ENCODE peak calls at places on chromosomes 13 and 19, in five cellular contexts. One of them, this sample, is unnamed.

GRCh38 chr19:53196777-53197396 is 3.7 kb upstream of the ZNF665 start:
- DNase-seq in CD8-positive, alpha-beta T cell: peak; percentile 96
- DNase-seq in psoas muscle: peak; percentile 99
- DNase-seq in brain microvascular endothelial cell: peak; percentile 90
- DNase-seq in cardiac muscle cell: peak; percentile 98
- DNase-seq in this sample: peak; percentile 76

GRCh38 chr13:77372275-77372674 is 45.4 kb upstream of the MYCBP2 start:
- DNase-seq in CD8-positive, alpha-beta T cell: no peak
- DNase-seq in psoas muscle: no peak
- DNase-seq in brain microvascular endothelial cell: no peak
- DNase-seq in cardiac muscle cell: no peak
- DNase-seq in this sample: no peak

GRCh38 chr19:10612515-10613119 is 12.7 kb upstream of the SLC44A2 start:
- DNase-seq in CD8-positive, alpha-beta T cell: no peak
- DNase-seq in psoas muscle: peak; percentile 76
- DNase-seq in brain microvascular endothelial cell: no peak
- DNase-seq in cardiac muscle cell: no peak
- DNase-seq in this sample: peak; percentile 64

GRCh38 chr19:4557971-4558941 is 1.2 kb downstream of the SEMA6B start:
- DNase-seq in CD8-positive, alpha-beta T cell: peak; percentile 48
- DNase-seq in psoas muscle: no peak
- DNase-seq in brain microvascular endothelial cell: no peak
- DNase-seq in cardiac muscle cell: peak; percentile 50
- DNase-seq in this sample: no peak

GRCh38 chr19:45526143-45526542 is 18.9 kb downstream of the VASP start:
- DNase-seq in CD8-positive, alpha-beta T cell: no peak
- DNase-seq in psoas muscle: peak; percentile 71
- DNase-seq in brain microvascular endothelial cell: peak; percentile 53
- DNase-seq in cardiac muscle cell: peak; percentile 86
- DNase-seq in this sample: peak; percentile 57

GRCh38 chr13:72853000-72853399 is 71.1 kb downstream of the PIBF1 start:
- DNase-seq in CD8-positive, alpha-beta T cell: no peak
- DNase-seq in psoas muscle: no peak
- DNase-seq in brain microvascular endothelial cell: no peak
- DNase-seq in cardiac muscle cell: no peak
- DNase-seq in this sample: no peak

GRCh38 chr19:53576941-53577653 is 39.2 kb downstream of the ZNF331 start:
- DNase-seq in CD8-positive, alpha-beta T cell: no peak
- DNase-seq in psoas muscle: no peak
- DNase-seq in brain microvascular endothelial cell: no peak
- DNase-seq in cardiac muscle cell: no peak
- DNase-seq in this sample: no peak

GRCh38 chr13:67520886-67521285 is 290.8 kb upstream of the PCDH9 start:
- DNase-seq in CD8-positive, alpha-beta T cell: no peak
- DNase-seq in psoas muscle: no peak
- DNase-seq in brain microvascular endothelial cell: no peak
- DNase-seq in cardiac muscle cell: no peak
- DNase-seq in this sample: no peak

GRCh38 chr19:18733196-18733647 is 49.7 kb downstream of the CRTC1 start:
- DNase-seq in CD8-positive, alpha-beta T cell: no peak
- DNase-seq in psoas muscle: peak; percentile 46
- DNase-seq in brain microvascular endothelial cell: peak; percentile 34
- DNase-seq in cardiac muscle cell: no peak
- DNase-seq in this sample: no peak

GRCh38 chr19:38900220-38900629 is 456 bp downstream of the NFKBIB start:
- DNase-seq in CD8-positive, alpha-beta T cell: no peak
- DNase-seq in psoas muscle: no peak
- DNase-seq in brain microvascular endothelial cell: no peak
- DNase-seq in cardiac muscle cell: no peak
- DNase-seq in this sample: no peak

GRCh38 chr13:90906554-90906953 is 440.9 kb upstream of the MIR17HG start:
- DNase-seq in CD8-positive, alpha-beta T cell: no peak
- DNase-seq in psoas muscle: no peak
- DNase-seq in brain microvascular endothelial cell: no peak
- DNase-seq in cardiac muscle cell: no peak
- DNase-seq in this sample: no peak
- H3K36me3 ChIP-seq in CD8-positive, alpha-beta T cell: no peaks in the 10 kb centered on the region
- H3K36me3 ChIP-seq in psoas muscle: no peaks in the 10 kb centered on the region
- H3K36me3 ChIP-seq in brain microvascular endothelial cell: no peaks in the 10 kb centered on the region
- H3K36me3 ChIP-seq in cardiac muscle cell: no peaks in the 10 kb centered on the region
- H3K36me3 ChIP-seq in this sample: no peaks in the 10 kb centered on the region

GRCh38 chr19:36113895-36114762 is 546 bp downstream of the POLR2I start:
- DNase-seq in CD8-positive, alpha-beta T cell: no peak
- DNase-seq in psoas muscle: peak; percentile 33
- DNase-seq in brain microvascular endothelial cell: peak; percentile 15
- DNase-seq in cardiac muscle cell: peak; percentile 18
- DNase-seq in this sample: no peak

GRCh38 chr19:36114763-36115452 is at the start of gene POLR2I:
- DNase-seq in CD8-positive, alpha-beta T cell: peak; percentile 99
- DNase-seq in psoas muscle: peak; percentile 99
- DNase-seq in brain microvascular endothelial cell: peak; percentile 100
- DNase-seq in cardiac muscle cell: peak; percentile 100
- DNase-seq in this sample: peak; percentile 99

GRCh38 chr19:36113425-36113824 is 1.2 kb downstream of the POLR2I start:
- DNase-seq in CD8-positive, alpha-beta T cell: no peak
- DNase-seq in psoas muscle: no peak
- DNase-seq in brain microvascular endothelial cell: no peak
- DNase-seq in cardiac muscle cell: no peak
- DNase-seq in this sample: no peak

GRCh38 chr19:36116344-36116637 is 1.0 kb downstream of the TBCB start:
- DNase-seq in CD8-positive, alpha-beta T cell: no peak
- DNase-seq in psoas muscle: no peak
- DNase-seq in brain microvascular endothelial cell: no peak
- DNase-seq in cardiac muscle cell: no peak
- DNase-seq in this sample: no peak

DNA sequence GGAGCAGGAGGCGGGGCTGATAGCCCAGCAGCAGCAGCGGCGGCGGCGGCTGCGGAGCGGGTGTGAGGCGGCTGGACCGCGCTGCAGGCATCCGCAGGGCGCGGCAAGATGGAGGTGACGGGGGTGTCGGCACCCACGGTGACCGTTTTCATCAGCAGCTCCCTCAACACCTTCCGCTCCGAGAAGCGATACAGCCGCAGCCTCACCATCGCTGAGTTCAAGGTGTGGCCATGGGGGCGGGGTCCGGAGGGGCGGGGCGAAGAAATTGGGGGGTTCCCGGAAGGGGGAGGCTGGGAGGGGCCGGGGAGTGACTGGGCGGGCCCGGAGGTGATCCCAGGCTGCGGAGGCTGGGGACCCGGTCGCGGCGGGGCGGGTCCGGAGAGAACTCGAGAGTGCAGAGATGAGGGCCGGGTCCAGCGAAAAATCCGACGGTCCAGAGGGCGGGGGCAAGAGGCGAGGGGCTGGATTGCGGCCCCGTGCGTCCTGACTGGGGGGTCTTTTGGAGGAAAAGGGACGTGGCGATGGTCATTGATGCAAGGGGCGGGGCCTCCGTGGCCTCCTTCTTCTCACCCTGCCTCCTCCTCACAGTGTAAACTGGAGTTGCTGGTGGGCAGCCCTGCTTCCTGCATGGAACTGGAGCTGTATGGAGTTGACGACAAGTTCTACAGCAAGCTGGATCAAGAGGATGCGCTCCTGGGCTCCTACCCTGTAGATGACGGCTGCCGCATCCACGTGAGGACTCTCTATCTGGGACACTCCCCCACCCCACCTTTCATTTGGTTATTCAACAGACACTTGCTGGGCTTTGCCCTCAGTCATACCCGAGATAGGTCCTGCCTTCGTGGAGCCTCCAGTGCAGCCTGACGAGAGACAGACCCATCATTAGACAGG is at the start of gene TBCB:
- DNase-seq in CD8-positive, alpha-beta T cell: peak; percentile 90
- DNase-seq in psoas muscle: peak; percentile 86
- DNase-seq in brain microvascular endothelial cell: peak; percentile 18
- DNase-seq in cardiac muscle cell: peak; percentile 57
- DNase-seq in this sample: peak; percentile 79
- H3K36me3 ChIP-seq in CD8-positive, alpha-beta T cell: peaks cover 30% of the 10 kb centered on the region
- H3K36me3 ChIP-seq in psoas muscle: peaks cover 2% of the 10 kb centered on the region
- H3K36me3 ChIP-seq in brain microvascular endothelial cell: peaks cover 15% of the 10 kb centered on the region
- H3K36me3 ChIP-seq in cardiac muscle cell: peaks cover 8% of the 10 kb centered on the region
- H3K36me3 ChIP-seq in this sample: no peaks in the 10 kb centered on the region

GRCh38 chr19:34325961-34326360 is 39.0 kb upstream of the GPI start:
- DNase-seq in CD8-positive, alpha-beta T cell: no peak
- DNase-seq in psoas muscle: no peak
- DNase-seq in brain microvascular endothelial cell: no peak
- DNase-seq in cardiac muscle cell: no peak
- DNase-seq in this sample: no peak

GRCh38 chr19:34328982-34329381 is 36.0 kb upstream of the GPI start:
- DNase-seq in CD8-positive, alpha-beta T cell: no peak
- DNase-seq in psoas muscle: no peak
- DNase-seq in brain microvascular endothelial cell: no peak
- DNase-seq in cardiac muscle cell: no peak
- DNase-seq in this sample: peak; percentile 58

GRCh38 chr19:34325181-34325580 is 39.8 kb upstream of the GPI start:
- DNase-seq in CD8-positive, alpha-beta T cell: no peak
- DNase-seq in psoas muscle: no peak
- DNase-seq in brain microvascular endothelial cell: no peak
- DNase-seq in cardiac muscle cell: no peak
- DNase-seq in this sample: no peak

GRCh38 chr19:34330116-34330515 is 34.9 kb upstream of the GPI start:
- DNase-seq in CD8-positive, alpha-beta T cell: no peak
- DNase-seq in psoas muscle: no peak
- DNase-seq in brain microvascular endothelial cell: no peak
- DNase-seq in cardiac muscle cell: no peak
- DNase-seq in this sample: no peak

DNA sequence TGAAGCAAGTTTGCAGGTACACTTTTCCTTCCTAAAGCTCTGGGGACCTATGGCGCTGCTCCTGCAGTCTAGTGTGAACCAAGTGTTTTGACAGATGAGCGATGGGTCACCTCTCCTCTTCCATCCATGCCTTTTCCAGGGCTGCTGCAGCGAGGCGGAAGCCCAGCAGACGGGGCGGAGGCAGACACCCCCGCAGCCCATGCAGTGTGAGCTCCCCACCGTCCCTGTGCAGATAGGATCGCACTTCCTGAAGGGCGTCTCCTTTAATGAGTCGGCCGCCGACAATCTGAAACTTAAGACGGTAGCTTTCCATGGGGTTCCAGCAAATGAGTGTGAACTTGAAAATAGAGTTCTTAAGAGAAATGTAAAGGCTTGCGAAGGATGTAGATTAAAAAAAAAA is 37.1 kb upstream of the GPI start:
- DNase-seq in CD8-positive, alpha-beta T cell: no peak
- DNase-seq in psoas muscle: no peak
- DNase-seq in brain microvascular endothelial cell: no peak
- DNase-seq in cardiac muscle cell: no peak
- DNase-seq in this sample: no peak
- H3K36me3 ChIP-seq in CD8-positive, alpha-beta T cell: peaks cover 46% of the 10 kb centered on the region
- H3K36me3 ChIP-seq in psoas muscle: no peaks in the 10 kb centered on the region
- H3K36me3 ChIP-seq in brain microvascular endothelial cell: peaks cover 46% of the 10 kb centered on the region
- H3K36me3 ChIP-seq in cardiac muscle cell: peaks cover 44% of the 10 kb centered on the region
- H3K36me3 ChIP-seq in this sample: no peaks in the 10 kb centered on the region

GRCh38 chr13:29529755-29530154 is 65.7 kb downstream of the SLC7A1 start:
- DNase-seq in CD8-positive, alpha-beta T cell: no peak
- DNase-seq in psoas muscle: no peak
- DNase-seq in brain microvascular endothelial cell: no peak
- DNase-seq in cardiac muscle cell: no peak
- DNase-seq in this sample: no peak

GRCh38 chr13:29527916-29528315 is 67.6 kb downstream of the SLC7A1 start:
- DNase-seq in CD8-positive, alpha-beta T cell: no peak
- DNase-seq in psoas muscle: no peak
- DNase-seq in brain microvascular endothelial cell: no peak
- DNase-seq in cardiac muscle cell: no peak
- DNase-seq in this sample: no peak

GRCh38 chr13:29532821-29533220 is 62.7 kb downstream of the SLC7A1 start:
- DNase-seq in CD8-positive, alpha-beta T cell: no peak
- DNase-seq in psoas muscle: no peak
- DNase-seq in brain microvascular endothelial cell: no peak
- DNase-seq in cardiac muscle cell: no peak
- DNase-seq in this sample: no peak

GRCh38 chr13:29535663-29536655 is 59.5 kb downstream of the SLC7A1 start:
- DNase-seq in CD8-positive, alpha-beta T cell: no peak
- DNase-seq in psoas muscle: no peak
- DNase-seq in brain microvascular endothelial cell: no peak
- DNase-seq in cardiac muscle cell: no peak
- DNase-seq in this sample: no peak

GRCh38 chr13:29532136-29532535 is 63.4 kb downstream of the SLC7A1 start:
- DNase-seq in CD8-positive, alpha-beta T cell: no peak
- DNase-seq in psoas muscle: no peak
- DNase-seq in brain microvascular endothelial cell: no peak
- DNase-seq in cardiac muscle cell: no peak
- DNase-seq in this sample: no peak
- H3K36me3 ChIP-seq in CD8-positive, alpha-beta T cell: peaks cover 10% of the 10 kb centered on the region
- H3K36me3 ChIP-seq in psoas muscle: no peaks in the 10 kb centered on the region
- H3K36me3 ChIP-seq in brain microvascular endothelial cell: peaks cover 75% of the 10 kb centered on the region
- H3K36me3 ChIP-seq in cardiac muscle cell: peaks cover 26% of the 10 kb centered on the region
- H3K36me3 ChIP-seq in this sample: peaks cover 34% of the 10 kb centered on the region

DNA sequence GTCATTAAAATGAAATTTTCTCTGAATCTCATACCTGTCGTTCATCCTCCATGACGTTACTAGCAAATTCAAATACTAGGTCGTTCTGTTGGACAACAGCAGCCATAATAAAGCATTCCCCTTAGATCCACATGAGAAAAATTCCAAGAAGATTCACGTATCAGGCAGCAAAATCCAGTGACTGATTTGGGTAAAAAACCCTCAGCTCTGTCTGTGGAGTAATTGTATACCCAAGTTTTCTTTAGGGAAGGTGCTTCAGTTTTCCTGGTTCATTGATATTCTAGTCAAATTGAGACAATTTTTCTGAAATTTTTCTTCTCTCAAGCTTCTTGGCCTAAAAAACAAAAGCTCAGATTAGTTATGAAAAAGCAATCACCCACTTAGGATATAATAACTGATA is 37.2 kb downstream of the ELF1 start:
- DNase-seq in CD8-positive, alpha-beta T cell: no peak
- DNase-seq in psoas muscle: no peak
- DNase-seq in brain microvascular endothelial cell: no peak
- DNase-seq in cardiac muscle cell: no peak
- DNase-seq in this sample: no peak
- H3K36me3 ChIP-seq in CD8-positive, alpha-beta T cell: no peaks in the 10 kb centered on the region
- H3K36me3 ChIP-seq in psoas muscle: no peaks in the 10 kb centered on the region
- H3K36me3 ChIP-seq in brain microvascular endothelial cell: peaks cover 2% of the 10 kb centered on the region
- H3K36me3 ChIP-seq in cardiac muscle cell: peaks cover 3% of the 10 kb centered on the region
- H3K36me3 ChIP-seq in this sample: no peaks in the 10 kb centered on the region